ENCODE peak calls at places on chromosome 6, in five cellular contexts. One of them, this sample, is unnamed.

GRCh38 chr6:110703906-110704594 is 111.2 kb downstream of the CDK19 start:
- DNase-seq in SW 1271: no peak
- DNase-seq in T-helper 1 cell: no peak
- DNase-seq in brain microvascular endothelial cell: no peak
- DNase-seq in Peyer's patch: no peak
- DNase-seq in this sample: no peak

GRCh38 chr6:90369024-90369519 is 72.4 kb upstream of the BACH2 start:
- DNase-seq in SW 1271: peak
- DNase-seq in T-helper 1 cell: no peak
- DNase-seq in brain microvascular endothelial cell: peak
- DNase-seq in Peyer's patch: peak
- DNase-seq in this sample: peak

GRCh38 chr6:79498842-79499241 is 38.4 kb downstream of the LCA5 start:
- DNase-seq in SW 1271: no peak
- DNase-seq in T-helper 1 cell: no peak
- DNase-seq in brain microvascular endothelial cell: no peak
- DNase-seq in Peyer's patch: no peak
- DNase-seq in this sample: no peak

GRCh38 chr6:80314531-80314930 is 208.1 kb downstream of the BCKDHB start:
- DNase-seq in SW 1271: no peak
- DNase-seq in T-helper 1 cell: no peak
- DNase-seq in brain microvascular endothelial cell: no peak
- DNase-seq in Peyer's patch: no peak
- DNase-seq in this sample: no peak

GRCh38 chr6:18405477-18406293 is 18.5 kb downstream of the RNF144B start:
- DNase-seq in SW 1271: peak
- DNase-seq in T-helper 1 cell: no peak
- DNase-seq in brain microvascular endothelial cell: peak
- DNase-seq in Peyer's patch: no peak
- DNase-seq in this sample: no peak

GRCh38 chr6:35096129-35096852 is 44.8 kb downstream of the TCP11 start:
- DNase-seq in SW 1271: no peak
- DNase-seq in T-helper 1 cell: no peak
- DNase-seq in brain microvascular endothelial cell: peak
- DNase-seq in Peyer's patch: no peak
- DNase-seq in this sample: peak

GRCh38 chr6:137323860-137324259 is 104.7 kb upstream of the IFNGR1 start:
- DNase-seq in SW 1271: no peak
- DNase-seq in T-helper 1 cell: no peak
- DNase-seq in brain microvascular endothelial cell: no peak
- DNase-seq in Peyer's patch: no peak
- DNase-seq in this sample: no peak

GRCh38 chr6:90583179-90583578 is 3.7 kb downstream of the MAP3K7 start:
- DNase-seq in SW 1271: no peak
- DNase-seq in T-helper 1 cell: no peak
- DNase-seq in brain microvascular endothelial cell: no peak
- DNase-seq in Peyer's patch: no peak
- DNase-seq in this sample: no peak

GRCh38 chr6:14372738-14373484 is 255.3 kb downstream of the CD83 start:
- DNase-seq in SW 1271: no peak
- DNase-seq in T-helper 1 cell: no peak
- DNase-seq in brain microvascular endothelial cell: no peak
- DNase-seq in Peyer's patch: no peak
- DNase-seq in this sample: no peak

GRCh38 chr6:156820089-156820798 is 43.1 kb downstream of the ARID1B start:
- DNase-seq in SW 1271: no peak
- DNase-seq in T-helper 1 cell: no peak
- DNase-seq in brain microvascular endothelial cell: no peak
- DNase-seq in Peyer's patch: no peak
- DNase-seq in this sample: no peak

GRCh38 chr6:71209206-71209605 is 79.4 kb upstream of the OGFRL1 start:
- DNase-seq in SW 1271: no peak
- DNase-seq in T-helper 1 cell: no peak
- DNase-seq in brain microvascular endothelial cell: no peak
- DNase-seq in Peyer's patch: no peak
- DNase-seq in this sample: no peak

GRCh38 chr6:39887692-39888450 is 46.4 kb downstream of the MOCS1 start:
- DNase-seq in SW 1271: no peak
- DNase-seq in T-helper 1 cell: no peak
- DNase-seq in brain microvascular endothelial cell: peak
- DNase-seq in Peyer's patch: peak
- DNase-seq in this sample: peak

GRCh38 chr6:124487778-124488431 is 474.3 kb upstream of the RNF217 start:
- DNase-seq in SW 1271: no peak
- DNase-seq in T-helper 1 cell: no peak
- DNase-seq in brain microvascular endothelial cell: peak
- DNase-seq in Peyer's patch: no peak
- DNase-seq in this sample: peak

GRCh38 chr6:108608453-108609275 is 47.9 kb downstream of the FOXO3 start:
- DNase-seq in SW 1271: no peak
- DNase-seq in T-helper 1 cell: no peak
- DNase-seq in brain microvascular endothelial cell: no peak
- DNase-seq in Peyer's patch: no peak
- DNase-seq in this sample: no peak

GRCh38 chr6:48087448-48087847 is 23.5 kb downstream of the PTCHD4 start:
- DNase-seq in SW 1271: no peak
- DNase-seq in T-helper 1 cell: no peak
- DNase-seq in brain microvascular endothelial cell: no peak
- DNase-seq in Peyer's patch: no peak
- DNase-seq in this sample: peak

GRCh38 chr6:166019214-166019613 is 148.4 kb downstream of the TBXT start:
- DNase-seq in SW 1271: no peak
- DNase-seq in T-helper 1 cell: no peak
- DNase-seq in brain microvascular endothelial cell: no peak
- DNase-seq in Peyer's patch: no peak
- DNase-seq in this sample: no peak

GRCh38 chr6:90144396-90144795 is 152.2 kb downstream of the BACH2 start:
- DNase-seq in SW 1271: no peak
- DNase-seq in T-helper 1 cell: no peak
- DNase-seq in brain microvascular endothelial cell: no peak
- DNase-seq in Peyer's patch: no peak
- DNase-seq in this sample: peak

GRCh38 chr6:43395822-43396221 is 26.4 kb upstream of the ZNF318 start:
- DNase-seq in SW 1271: no peak
- DNase-seq in T-helper 1 cell: no peak
- DNase-seq in brain microvascular endothelial cell: no peak
- DNase-seq in Peyer's patch: no peak
- DNase-seq in this sample: no peak

GRCh38 chr6:87407531-87407895 is 259 bp upstream of the CFAP206 start:
- DNase-seq in SW 1271: peak
- DNase-seq in T-helper 1 cell: no peak
- DNase-seq in brain microvascular endothelial cell: peak
- DNase-seq in Peyer's patch: no peak
- DNase-seq in this sample: no peak

GRCh38 chr6:65623569-65623968 is 83.5 kb downstream of the EYS start:
- DNase-seq in SW 1271: no peak
- DNase-seq in T-helper 1 cell: no peak
- DNase-seq in brain microvascular endothelial cell: no peak
- DNase-seq in Peyer's patch: no peak
- DNase-seq in this sample: no peak

GRCh38 chr6:158321960-158322359 is 9.7 kb downstream of the TULP4 start:
- DNase-seq in SW 1271: no peak
- DNase-seq in T-helper 1 cell: no peak
- DNase-seq in brain microvascular endothelial cell: peak
- DNase-seq in Peyer's patch: no peak
- DNase-seq in this sample: no peak

GRCh38 chr6:42088101-42088591 is 37.8 kb downstream of the TAF8 start:
- DNase-seq in SW 1271: no peak
- DNase-seq in T-helper 1 cell: no peak
- DNase-seq in brain microvascular endothelial cell: no peak
- DNase-seq in Peyer's patch: no peak
- DNase-seq in this sample: no peak

GRCh38 chr6:57193177-57193576 is 21.1 kb downstream of the BAG2 start:
- DNase-seq in SW 1271: no peak
- DNase-seq in T-helper 1 cell: no peak
- DNase-seq in brain microvascular endothelial cell: no peak
- DNase-seq in Peyer's patch: no peak
- DNase-seq in this sample: no peak

GRCh38 chr6:122393339-122393896 is 6.0 kb upstream of the HSF2 start:
- DNase-seq in SW 1271: no peak
- DNase-seq in T-helper 1 cell: no peak
- DNase-seq in brain microvascular endothelial cell: no peak
- DNase-seq in Peyer's patch: no peak
- DNase-seq in this sample: no peak

GRCh38 chr6:25387921-25388320 is 108.7 kb downstream of the CARMIL1 start:
- DNase-seq in SW 1271: no peak
- DNase-seq in T-helper 1 cell: no peak
- DNase-seq in brain microvascular endothelial cell: no peak
- DNase-seq in Peyer's patch: no peak
- DNase-seq in this sample: no peak

GRCh38 chr6:93523365-93523764 is 104.0 kb upstream of the EPHA7 start:
- DNase-seq in SW 1271: no peak
- DNase-seq in T-helper 1 cell: no peak
- DNase-seq in brain microvascular endothelial cell: no peak
- DNase-seq in Peyer's patch: no peak
- DNase-seq in this sample: no peak

GRCh38 chr6:125717120-125717731 is 32.2 kb upstream of the HEY2 start:
- DNase-seq in SW 1271: no peak
- DNase-seq in T-helper 1 cell: no peak
- DNase-seq in brain microvascular endothelial cell: no peak
- DNase-seq in Peyer's patch: no peak
- DNase-seq in this sample: no peak

GRCh38 chr6:141307309-141307998 is 825.3 kb upstream of the GJE1 start:
- DNase-seq in SW 1271: no peak
- DNase-seq in T-helper 1 cell: no peak
- DNase-seq in brain microvascular endothelial cell: no peak
- DNase-seq in Peyer's patch: no peak
- DNase-seq in this sample: no peak

GRCh38 chr6:3068329-3069223 is at the start of gene RIPK1:
- DNase-seq in SW 1271: peak
- DNase-seq in T-helper 1 cell: peak
- DNase-seq in brain microvascular endothelial cell: peak
- DNase-seq in Peyer's patch: peak
- DNase-seq in this sample: peak

GRCh38 chr6:169592558-169592957 is 109.3 kb downstream of the WDR27 start:
- DNase-seq in SW 1271: no peak
- DNase-seq in T-helper 1 cell: no peak
- DNase-seq in brain microvascular endothelial cell: peak
- DNase-seq in Peyer's patch: no peak
- DNase-seq in this sample: no peak

GRCh38 chr6:163793584-163793983 is 379.1 kb downstream of the QKI start:
- DNase-seq in SW 1271: no peak
- DNase-seq in T-helper 1 cell: no peak
- DNase-seq in brain microvascular endothelial cell: peak
- DNase-seq in Peyer's patch: no peak
- DNase-seq in this sample: peak

GRCh38 chr6:41247288-41247865 is 19.2 kb downstream of the TREML4 start:
- DNase-seq in SW 1271: no peak
- DNase-seq in T-helper 1 cell: no peak
- DNase-seq in brain microvascular endothelial cell: no peak
- DNase-seq in Peyer's patch: no peak
- DNase-seq in this sample: no peak

GRCh38 chr6:135191508-135192255 is 10.6 kb downstream of the MYB start:
- DNase-seq in SW 1271: no peak
- DNase-seq in T-helper 1 cell: no peak
- DNase-seq in brain microvascular endothelial cell: no peak
- DNase-seq in Peyer's patch: no peak
- DNase-seq in this sample: no peak

GRCh38 chr6:14721103-14721758 is 524.6 kb upstream of the JARID2 start:
- DNase-seq in SW 1271: no peak
- DNase-seq in T-helper 1 cell: no peak
- DNase-seq in brain microvascular endothelial cell: no peak
- DNase-seq in Peyer's patch: no peak
- DNase-seq in this sample: peak

GRCh38 chr6:150129616-150130505 is 13.0 kb upstream of the PPP1R14C start:
- DNase-seq in SW 1271: no peak
- DNase-seq in T-helper 1 cell: no peak
- DNase-seq in brain microvascular endothelial cell: no peak
- DNase-seq in Peyer's patch: no peak
- DNase-seq in this sample: no peak

GRCh38 chr6:4732691-4733315 is 43.4 kb upstream of the CDYL start:
- DNase-seq in SW 1271: peak
- DNase-seq in T-helper 1 cell: no peak
- DNase-seq in brain microvascular endothelial cell: peak
- DNase-seq in Peyer's patch: peak
- DNase-seq in this sample: peak

GRCh38 chr6:11009353-11009752 is 34.8 kb downstream of the ELOVL2 start:
- DNase-seq in SW 1271: peak
- DNase-seq in T-helper 1 cell: no peak
- DNase-seq in brain microvascular endothelial cell: no peak
- DNase-seq in Peyer's patch: no peak
- DNase-seq in this sample: peak

GRCh38 chr6:96814581-96814980 is 22.7 kb downstream of the GPR63 start:
- DNase-seq in SW 1271: no peak
- DNase-seq in T-helper 1 cell: no peak
- DNase-seq in brain microvascular endothelial cell: no peak
- DNase-seq in Peyer's patch: no peak
- DNase-seq in this sample: peak

GRCh38 chr6:5125152-5126006 is 40.2 kb downstream of the PPP1R3G start:
- DNase-seq in SW 1271: no peak
- DNase-seq in T-helper 1 cell: no peak
- DNase-seq in brain microvascular endothelial cell: peak
- DNase-seq in Peyer's patch: no peak
- DNase-seq in this sample: peak

GRCh38 chr6:118810420-118811027 is 83.4 kb upstream of the ASF1A start:
- DNase-seq in SW 1271: no peak
- DNase-seq in T-helper 1 cell: peak
- DNase-seq in brain microvascular endothelial cell: no peak
- DNase-seq in Peyer's patch: peak
- DNase-seq in this sample: no peak